ENCODE peak calls at places on chromosome 5, in four cellular contexts. Y is ELR; P is stimulated activated CD4-positive, alpha-beta T cell treated with anti-CD3 and anti-CD28 coated beads, TNF-alpha, amount 100 ng/mL, for 24 hours; G is HAP-1. C is an unnamed sample.

GRCh38 chr5:100676807-100677631 is 141.8 kb downstream of the FAM174A start:
- DNase-seq in Y (peak; percentile 42), P (no peak), G (no peak), C (no peak)

GRCh38 chr5:1641041-1641440 is 117.3 kb upstream of the LPCAT1 start:
- DNase-seq in Y (no peak), P (no peak), G (no peak), C (no peak)

GRCh38 chr5:41649659-41650058 is 139.3 kb upstream of the PLCXD3 start:
- DNase-seq in Y (peak; percentile 3), P (no peak), G (no peak), C (no peak)

GRCh38 chr5:96624631-96625030 is 37.5 kb upstream of the CAST start:
- DNase-seq in Y (no peak), P (no peak), G (no peak), C (no peak)

GRCh38 chr5:142544946-142545652 is 140.8 kb downstream of the FGF1 start:
- DNase-seq in Y (peak; percentile 43), P (no peak), G (no peak), C (no peak)

GRCh38 chr5:1409386-1410110 is 35.7 kb downstream of the SLC6A3 start:
- DNase-seq in Y (peak; percentile 7), P (no peak), G (peak; percentile 64), C (no peak)

GRCh38 chr5:100838048-100838473 is 65.0 kb downstream of the ST8SIA4 start:
- DNase-seq in Y (peak; percentile 29), P (no peak), G (no peak), C (no peak)

GRCh38 chr5:5244581-5244980 is 104.5 kb downstream of the ADAMTS16 start:
- DNase-seq in Y (no peak), P (no peak), G (no peak), C (no peak)

GRCh38 chr5:124052201-124052600 is 540.2 kb downstream of the CSNK1G3 start:
- DNase-seq in Y (no peak), P (no peak), G (no peak), C (no peak)

GRCh38 chr5:118614701-118615475 is 373.5 kb downstream of the DTWD2 start:
- DNase-seq in Y (no peak), P (no peak), G (no peak), C (no peak)

GRCh38 chr5:84249918-84250635 is 134.6 kb downstream of the EDIL3 start:
- DNase-seq in Y (peak; percentile 84), P (no peak), G (no peak), C (no peak)

GRCh38 chr5:132839426-132840301 is 9.2 kb upstream of the SHROOM1 start:
- DNase-seq in Y (peak; percentile 71), P (no peak), G (no peak), C (no peak)

GRCh38 chr5:64074533-64074932 is 91.1 kb upstream of the RNF180 start:
- DNase-seq in Y (peak; percentile 43), P (no peak), G (peak; percentile 24), C (no peak)

GRCh38 chr5:14167211-14167845 is 24.2 kb downstream of the TRIO start:
- DNase-seq in Y (peak; percentile 78), P (no peak), G (no peak), C (no peak)

GRCh38 chr5:36720688-36721087 is 114.3 kb downstream of the SLC1A3 start:
- DNase-seq in Y (no peak), P (no peak), G (no peak), C (no peak)

GRCh38 chr5:138569759-138570158 is 5.4 kb downstream of the HSPA9 start:
- DNase-seq in Y (peak; percentile 57), P (no peak), G (no peak), C (no peak)

C was measured in memory B cell.